ENCODE peak calls at places on chromosome 19, in seven cellular contexts. One of them, this sample, is unnamed.

GRCh38 chr19:19372656-19373416 is 32.6 kb upstream of the GATAD2A start:
- DNase-seq in HCT116: peak; percentile 50
- DNase-seq in heart right ventricle: peak; percentile 80
- DNase-seq in CD8-positive, alpha-beta T cell: no peak
- DNase-seq in endodermal cell: no peak
- DNase-seq in left ventricle myocardium inferior: peak; percentile 66
- DNase-seq in cardiac muscle cell: peak; percentile 61
- DNase-seq in this sample: peak; percentile 66

GRCh38 chr19:48867922-48868195 is 558 bp downstream of the PLEKHA4 start:
- DNase-seq in HCT116: no peak
- DNase-seq in heart right ventricle: no peak
- DNase-seq in CD8-positive, alpha-beta T cell: no peak
- DNase-seq in endodermal cell: no peak
- DNase-seq in left ventricle myocardium inferior: no peak
- DNase-seq in cardiac muscle cell: no peak
- DNase-seq in this sample: no peak

GRCh38 chr19:50258918-50259372 is 55.5 kb downstream of the MYH14 start:
- DNase-seq in HCT116: no peak
- DNase-seq in heart right ventricle: no peak
- DNase-seq in CD8-positive, alpha-beta T cell: no peak
- DNase-seq in endodermal cell: peak; percentile 87
- DNase-seq in left ventricle myocardium inferior: no peak
- DNase-seq in cardiac muscle cell: peak; percentile 5
- DNase-seq in this sample: no peak

GRCh38 chr19:53511933-53512374 is 26.0 kb upstream of the ZNF331 start:
- DNase-seq in HCT116: peak; percentile 7
- DNase-seq in heart right ventricle: peak; percentile 51
- DNase-seq in CD8-positive, alpha-beta T cell: peak; percentile 60
- DNase-seq in endodermal cell: peak; percentile 94
- DNase-seq in left ventricle myocardium inferior: peak; percentile 40
- DNase-seq in cardiac muscle cell: peak; percentile 69
- DNase-seq in this sample: no peak

GRCh38 chr19:46107371-46107770 is 17.1 kb downstream of the IGFL3 start:
- DNase-seq in HCT116: no peak
- DNase-seq in heart right ventricle: no peak
- DNase-seq in CD8-positive, alpha-beta T cell: no peak
- DNase-seq in endodermal cell: no peak
- DNase-seq in left ventricle myocardium inferior: no peak
- DNase-seq in cardiac muscle cell: peak; percentile 67
- DNase-seq in this sample: no peak

GRCh38 chr19:41531438-41532311 is 44.3 kb upstream of the CEACAM21 start:
- DNase-seq in HCT116: no peak
- DNase-seq in heart right ventricle: peak; percentile 92
- DNase-seq in CD8-positive, alpha-beta T cell: peak; percentile 82
- DNase-seq in endodermal cell: no peak
- DNase-seq in left ventricle myocardium inferior: peak; percentile 79
- DNase-seq in cardiac muscle cell: peak; percentile 95
- DNase-seq in this sample: peak; percentile 69

GRCh38 chr19:45468159-45468651 is 409 bp downstream of the FOSB start:
- DNase-seq in HCT116: no peak
- DNase-seq in heart right ventricle: no peak
- DNase-seq in CD8-positive, alpha-beta T cell: peak; percentile 67
- DNase-seq in endodermal cell: peak; percentile 73
- DNase-seq in left ventricle myocardium inferior: no peak
- DNase-seq in cardiac muscle cell: peak; percentile 53
- DNase-seq in this sample: no peak

GRCh38 chr19:32458500-32459123 is 53.0 kb downstream of the DPY19L3 start:
- DNase-seq in HCT116: no peak
- DNase-seq in heart right ventricle: no peak
- DNase-seq in CD8-positive, alpha-beta T cell: no peak
- DNase-seq in endodermal cell: no peak
- DNase-seq in left ventricle myocardium inferior: no peak
- DNase-seq in cardiac muscle cell: peak; percentile 20
- DNase-seq in this sample: no peak

GRCh38 chr19:12064266-12065099 is at the start of gene ZNF844:
- DNase-seq in HCT116: no peak
- DNase-seq in heart right ventricle: peak; percentile 98
- DNase-seq in CD8-positive, alpha-beta T cell: peak; percentile 68
- DNase-seq in endodermal cell: peak; percentile 99
- DNase-seq in left ventricle myocardium inferior: peak; percentile 99
- DNase-seq in cardiac muscle cell: peak; percentile 94
- DNase-seq in this sample: peak; percentile 96

GRCh38 chr19:19423322-19423721 is 17.8 kb downstream of the GATAD2A start:
- DNase-seq in HCT116: no peak
- DNase-seq in heart right ventricle: no peak
- DNase-seq in CD8-positive, alpha-beta T cell: no peak
- DNase-seq in endodermal cell: no peak
- DNase-seq in left ventricle myocardium inferior: no peak
- DNase-seq in cardiac muscle cell: no peak
- DNase-seq in this sample: peak; percentile 85

GRCh38 chr19:38017504-38018150 is 110.6 kb downstream of the SIPA1L3 start:
- DNase-seq in HCT116: no peak
- DNase-seq in heart right ventricle: no peak
- DNase-seq in CD8-positive, alpha-beta T cell: no peak
- DNase-seq in endodermal cell: no peak
- DNase-seq in left ventricle myocardium inferior: no peak
- DNase-seq in cardiac muscle cell: no peak
- DNase-seq in this sample: no peak

GRCh38 chr19:33201473-33201872 is 7.3 kb downstream of the LRP3 start:
- DNase-seq in HCT116: no peak
- DNase-seq in heart right ventricle: no peak
- DNase-seq in CD8-positive, alpha-beta T cell: no peak
- DNase-seq in endodermal cell: no peak
- DNase-seq in left ventricle myocardium inferior: no peak
- DNase-seq in cardiac muscle cell: no peak
- DNase-seq in this sample: no peak

GRCh38 chr19:50669319-50670101 is 20.3 kb downstream of the C19orf81 start:
- DNase-seq in HCT116: no peak
- DNase-seq in heart right ventricle: no peak
- DNase-seq in CD8-positive, alpha-beta T cell: no peak
- DNase-seq in endodermal cell: peak; percentile 71
- DNase-seq in left ventricle myocardium inferior: no peak
- DNase-seq in cardiac muscle cell: peak; percentile 50
- DNase-seq in this sample: no peak

GRCh38 chr19:30227661-30228112 is 144.5 kb upstream of the ZNF536 start:
- DNase-seq in HCT116: peak; percentile 13
- DNase-seq in heart right ventricle: peak; percentile 65
- DNase-seq in CD8-positive, alpha-beta T cell: no peak
- DNase-seq in endodermal cell: peak; percentile 92
- DNase-seq in left ventricle myocardium inferior: peak; percentile 64
- DNase-seq in cardiac muscle cell: peak; percentile 71
- DNase-seq in this sample: peak; percentile 70

GRCh38 chr19:10761443-10762242 is 43.8 kb downstream of the DNM2 start:
- DNase-seq in HCT116: no peak
- DNase-seq in heart right ventricle: no peak
- DNase-seq in CD8-positive, alpha-beta T cell: no peak
- DNase-seq in endodermal cell: no peak
- DNase-seq in left ventricle myocardium inferior: no peak
- DNase-seq in cardiac muscle cell: no peak
- DNase-seq in this sample: no peak

GRCh38 chr19:10762656-10763055 is 44.8 kb downstream of the DNM2 start:
- DNase-seq in HCT116: no peak
- DNase-seq in heart right ventricle: peak; percentile 66
- DNase-seq in CD8-positive, alpha-beta T cell: peak; percentile 51
- DNase-seq in endodermal cell: no peak
- DNase-seq in left ventricle myocardium inferior: peak; percentile 53
- DNase-seq in cardiac muscle cell: no peak
- DNase-seq in this sample: no peak

GRCh38 chr19:10758978-10759377 is 41.1 kb downstream of the DNM2 start:
- DNase-seq in HCT116: no peak
- DNase-seq in heart right ventricle: no peak
- DNase-seq in CD8-positive, alpha-beta T cell: no peak
- DNase-seq in endodermal cell: no peak
- DNase-seq in left ventricle myocardium inferior: no peak
- DNase-seq in cardiac muscle cell: no peak
- DNase-seq in this sample: no peak

GRCh38 chr19:10763399-10763798 is 45.5 kb downstream of the DNM2 start:
- DNase-seq in HCT116: no peak
- DNase-seq in heart right ventricle: no peak
- DNase-seq in CD8-positive, alpha-beta T cell: no peak
- DNase-seq in endodermal cell: peak; percentile 36
- DNase-seq in left ventricle myocardium inferior: no peak
- DNase-seq in cardiac muscle cell: no peak
- DNase-seq in this sample: no peak

GRCh38 chr19:10760268-10760944 is 42.5 kb downstream of the DNM2 start:
- DNase-seq in HCT116: peak; percentile 46
- DNase-seq in heart right ventricle: no peak
- DNase-seq in CD8-positive, alpha-beta T cell: peak; percentile 67
- DNase-seq in endodermal cell: no peak
- DNase-seq in left ventricle myocardium inferior: no peak
- DNase-seq in cardiac muscle cell: no peak
- DNase-seq in this sample: no peak
- H3K4me1 ChIP-seq in HCT116: peaks cover 46% of the 10 kb centered on the region
- H3K4me1 ChIP-seq in heart right ventricle: peaks cover 57% of the 10 kb centered on the region
- H3K4me1 ChIP-seq in CD8-positive, alpha-beta T cell: peaks cover 81% of the 10 kb centered on the region
- H3K4me1 ChIP-seq in endodermal cell: no peaks in the 10 kb centered on the region
- H3K4me1 ChIP-seq in left ventricle myocardium inferior: peaks cover 94% of the 10 kb centered on the region
- H3K4me1 ChIP-seq in cardiac muscle cell: no peaks in the 10 kb centered on the region
- H3K4me1 ChIP-seq in this sample: no peaks in the 10 kb centered on the region

GRCh38 chr19:13784731-13785452 is 10.4 kb upstream of the ZSWIM4 start:
- DNase-seq in HCT116: peak; percentile 39
- DNase-seq in heart right ventricle: peak; percentile 72
- DNase-seq in CD8-positive, alpha-beta T cell: peak; percentile 73
- DNase-seq in endodermal cell: peak; percentile 92
- DNase-seq in left ventricle myocardium inferior: peak; percentile 71
- DNase-seq in cardiac muscle cell: peak; percentile 80
- DNase-seq in this sample: peak; percentile 83
- TF ChIP-seq CTCF in HCT116: peak; percentile 87
- TF ChIP-seq CTCF in heart right ventricle: peak; percentile 79
- TF ChIP-seq CTCF in CD8-positive, alpha-beta T cell: peak; percentile 73
- TF ChIP-seq CTCF in endodermal cell: peak; percentile 91
- TF ChIP-seq CTCF in left ventricle myocardium inferior: peak; percentile 74
- TF ChIP-seq CTCF in cardiac muscle cell: peak; percentile 67
- TF ChIP-seq CTCF in this sample: peak; percentile 73

GRCh38 chr19:18156841-18157464 is 4.0 kb downstream of the PIK3R2 start:
- DNase-seq in HCT116: peak; percentile 48
- DNase-seq in heart right ventricle: peak; percentile 90
- DNase-seq in CD8-positive, alpha-beta T cell: no peak
- DNase-seq in endodermal cell: no peak
- DNase-seq in left ventricle myocardium inferior: peak; percentile 86
- DNase-seq in cardiac muscle cell: peak; percentile 96
- DNase-seq in this sample: peak; percentile 88
- H3K4me1 ChIP-seq in HCT116: peaks cover 41% of the 10 kb centered on the region
- H3K4me1 ChIP-seq in heart right ventricle: peaks cover 39% of the 10 kb centered on the region
- H3K4me1 ChIP-seq in CD8-positive, alpha-beta T cell: peaks cover 25% of the 10 kb centered on the region
- H3K4me1 ChIP-seq in endodermal cell: no peaks in the 10 kb centered on the region
- H3K4me1 ChIP-seq in left ventricle myocardium inferior: peaks cover 74% of the 10 kb centered on the region
- H3K4me1 ChIP-seq in cardiac muscle cell: no peaks in the 10 kb centered on the region
- H3K4me1 ChIP-seq in this sample: peaks cover 39% of the 10 kb centered on the region

DNA sequence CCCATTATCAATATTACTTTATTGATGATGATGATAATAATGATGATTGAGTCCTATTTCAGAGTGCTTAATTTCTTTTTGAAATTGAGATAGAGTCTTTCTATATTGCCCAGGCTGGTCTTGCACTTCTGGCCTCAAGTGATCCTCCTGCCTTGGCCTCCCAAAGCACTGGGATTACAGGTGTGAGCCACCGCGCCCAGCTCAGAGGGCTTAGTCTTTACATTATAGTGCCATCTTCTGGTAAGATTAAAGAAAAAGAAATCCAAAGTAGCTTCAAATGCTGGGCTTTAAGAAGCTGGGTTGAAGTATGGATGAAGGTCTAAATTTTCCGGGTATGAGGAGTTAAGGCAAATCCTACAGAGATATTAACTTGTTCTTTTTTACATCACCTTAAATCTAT is 3.4 kb upstream of the ZNF333 start:
- DNase-seq in HCT116: peak; percentile 29
- DNase-seq in heart right ventricle: no peak
- DNase-seq in CD8-positive, alpha-beta T cell: no peak
- DNase-seq in endodermal cell: peak; percentile 52
- DNase-seq in left ventricle myocardium inferior: no peak
- DNase-seq in cardiac muscle cell: peak; percentile 30
- DNase-seq in this sample: no peak
- TF ChIP-seq CTCF in HCT116: peak; percentile 61
- TF ChIP-seq CTCF in heart right ventricle: peak; percentile 54
- TF ChIP-seq CTCF in CD8-positive, alpha-beta T cell: peak; percentile 51
- TF ChIP-seq CTCF in endodermal cell: peak; percentile 67
- TF ChIP-seq CTCF in left ventricle myocardium inferior: peak; percentile 39
- TF ChIP-seq CTCF in cardiac muscle cell: peak; percentile 29
- TF ChIP-seq CTCF in this sample: no peak